ENCODE peak calls at places on chromosomes 4 and X, in four cellular contexts. Y is SK-N-SH, Z is K562, G is GM12878. W is an unnamed sample.
A peak's percentile ranks its signal among the peaks of the same experiment; 100 is the strongest.

GRCh38 chr4:74395633-74396032 is 30.7 kb downstream of the EREG start:
- DNase-seq in Y (no peak), Z (no peak), G (no peak), W (no peak)

GRCh38 chrX:69073241-69073640 is 92.0 kb downstream of the PJA1 start:
- DNase-seq in Y (no peak), Z (no peak), G (no peak), W (no peak)

GRCh38 chr4:16977081-16977480 is 78.6 kb upstream of the LDB2 start:
- DNase-seq in Y (no peak), Z (no peak), G (no peak), W (no peak)

GRCh38 chrX:69031971-69032391 is 133.3 kb downstream of the PJA1 start:
- DNase-seq in Y (no peak), Z (no peak), G (no peak), W (no peak)

GRCh38 chr4:142703694-142704309 is 142.3 kb downstream of the INPP4B start:
- DNase-seq in Y (no peak), Z (no peak), G (no peak), W (no peak)

GRCh38 chr4:151678048-151678853 is 82.6 kb downstream of the GATB start:
- DNase-seq in Y (peak; percentile 58), Z (no peak), G (no peak), W (no peak)

GRCh38 chrX:119783026-119783425 is 8.4 kb downstream of the RPL39 start:
- DNase-seq in Y (no peak), Z (no peak), G (no peak), W (no peak)

GRCh38 chrX:13094780-13095425 is 50.5 kb upstream of the FAM9C start:
- DNase-seq in Y (no peak), Z (no peak), G (no peak), W (no peak)

GRCh38 chr4:27886075-27886474 is 1025.4 kb downstream of the STIM2 start:
- DNase-seq in Y (no peak), Z (no peak), G (no peak), W (no peak)

GRCh38 chr4:169583563-169583962 is 28.8 kb downstream of the NEK1 start:
- DNase-seq in Y (no peak), Z (no peak), G (no peak), W (no peak)

GRCh38 chr4:95190751-95191436 is 357.9 kb downstream of the UNC5C start:
- DNase-seq in Y (peak; percentile 78), Z (no peak), G (no peak), W (no peak)

GRCh38 chrX:117969782-117970181 is 146.8 kb downstream of the KLHL13 start:
- DNase-seq in Y (no peak), Z (no peak), G (no peak), W (peak; percentile 28)

GRCh38 chr4:92304073-92304472 is 307 bp downstream of the GRID2 start:
- DNase-seq in Y (peak; percentile 42), Z (no peak), G (no peak), W (no peak)

GRCh38 chrX:17689971-17690409 is 47.3 kb upstream of the SCML1 start:
- DNase-seq in Y (peak; percentile 61), Z (peak; percentile 33), G (peak; percentile 7), W (peak; percentile 35)

GRCh38 chrX:12814434-12814833 is 23.2 kb downstream of the PRPS2 start:
- DNase-seq in Y (peak; percentile 43), Z (peak; percentile 32), G (peak; percentile 59), W (peak; percentile 29)

GRCh38 chr4:48254381-48255072 is 15.1 kb downstream of the TEC start:
- DNase-seq in Y (no peak), Z (no peak), G (no peak), W (no peak)

GRCh38 chrX:85516131-85516530 is 136.7 kb upstream of the POF1B start:
- DNase-seq in Y (no peak), Z (no peak), G (no peak), W (no peak)

GRCh38 chr4:5962416-5962815 is 55.8 kb downstream of the C4orf50 start:
- DNase-seq in Y (no peak), Z (no peak), G (no peak), W (no peak)

GRCh38 chr4:3135155-3136011 is 60.9 kb downstream of the HTT start:
- DNase-seq in Y (no peak), Z (no peak), G (no peak), W (peak; percentile 45)

GRCh38 chr4:101321481-101322042 is 25.8 kb downstream of the PPP3CA start:
- DNase-seq in Y (no peak), Z (no peak), G (no peak), W (no peak)

GRCh38 chr4:156949373-156949814 is 22.2 kb downstream of the PDGFC start:
- DNase-seq in Y (no peak), Z (no peak), G (no peak), W (peak; percentile 76)

GRCh38 chr4:165398570-165398969 is 19.8 kb downstream of the CPE start:
- DNase-seq in Y (peak; percentile 59), Z (peak; percentile 11), G (no peak), W (no peak)

GRCh38 chrX:115233497-115234219 is at the start of gene LRCH2:
- DNase-seq in Y (peak; percentile 86), Z (no peak), G (no peak), W (no peak)

GRCh38 chrX:116272328-116272727 is 101.8 kb downstream of the AGTR2 start:
- DNase-seq in Y (no peak), Z (no peak), G (no peak), W (no peak)

GRCh38 chrX:9942086-9942485 is 25.1 kb upstream of the CLDN34 start:
- DNase-seq in Y (no peak), Z (no peak), G (peak; percentile 69), W (no peak)

GRCh38 chr4:162645381-162645780 is 481.6 kb upstream of the FSTL5 start:
- DNase-seq in Y (no peak), Z (no peak), G (no peak), W (peak; percentile 4)

GRCh38 chr4:6092131-6092530 is 73.9 kb upstream of the C4orf50 start:
- DNase-seq in Y (no peak), Z (no peak), G (no peak), W (no peak)

DNA sequence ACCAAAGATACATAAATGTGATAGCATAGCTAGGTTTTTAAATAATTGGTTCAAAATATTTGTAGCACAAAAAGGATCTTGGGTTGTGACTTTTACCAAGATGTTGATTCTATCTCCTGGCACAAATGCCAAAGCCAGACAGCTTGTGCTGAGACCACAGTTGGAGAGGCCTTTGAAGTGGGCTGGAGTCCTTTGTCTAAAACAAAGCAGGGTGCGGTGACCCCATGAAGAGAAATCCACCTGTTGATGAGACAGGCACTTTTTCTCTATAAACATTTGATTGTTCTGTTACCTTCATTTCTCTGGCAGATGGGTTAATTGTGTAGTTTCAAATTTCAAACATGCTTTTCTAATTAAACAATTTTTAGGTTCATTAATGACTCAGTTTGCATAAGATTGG is 56.7 kb downstream of the STOX2 start:
- DNase-seq in Y (no peak), Z (no peak), G (no peak), W (no peak)
- TF ChIP-seq NFIC in Y (no peak), Z (no peak), G (no peak), W (no peak)

GRCh38 chr4:57100979-57101629 is 9.1 kb downstream of the IGFBP7 start:
- DNase-seq in Y (peak; percentile 51), Z (no peak), G (no peak), W (peak; percentile 88)

GRCh38 chr4:57104706-57105560 is 5.3 kb downstream of the IGFBP7 start:
- DNase-seq in Y (no peak), Z (no peak), G (no peak), W (no peak)

GRCh38 chr4:57099363-57099762 is 10.8 kb downstream of the IGFBP7 start:
- DNase-seq in Y (no peak), Z (no peak), G (no peak), W (peak; percentile 16)

GRCh38 chr4:57103051-57103450 is 7.1 kb downstream of the IGFBP7 start:
- DNase-seq in Y (no peak), Z (no peak), G (no peak), W (no peak)

GRCh38 chr4:57102050-57102564 is 8.1 kb downstream of the IGFBP7 start:
- DNase-seq in Y (no peak), Z (no peak), G (no peak), W (peak; percentile 52)
- TF ChIP-seq NFIC in Y (no peak), Z (no peak), G (no peak), W (no peak)

GRCh38 chrX:34656842-34657780 is at the start of gene TMEM47:
- DNase-seq in Y (peak; percentile 75), Z (peak; percentile 42), G (no peak), W (no peak)
- TF ChIP-seq NFIC in Y (no peak), Z (no peak), G (no peak), W (no peak)

GRCh38 chr4:138177278-138177968 is 64.7 kb downstream of the SLC7A11 start:
- DNase-seq in Y (no peak), Z (no peak), G (no peak), W (no peak)
- TF ChIP-seq NFIC in Y (no peak), Z (no peak), G (no peak), W (no peak)

W was measured in HepG2.